ENCODE peak calls at places on chromosomes 11 and 22, in five cellular contexts. H, K, C, S and U are unnamed samples.

GRCh38 chr11:72798361-72798760 is 4.5 kb upstream of the STARD10 start:
- DNase-seq in K (peak), S (no peak), H (no peak), C (no peak), U (no peak)

GRCh38 chr11:134501406-134502152 is 89.5 kb upstream of the B3GAT1 start:
- DNase-seq in K (no peak), S (no peak), H (no peak), C (no peak), U (no peak)

GRCh38 chr22:19720999-19721485 is 2.3 kb upstream of the GP1BB start:
- DNase-seq in S (no peak), K (no peak), C (no peak), H (no peak), U (no peak)

GRCh38 chr11:117127164-117127563 is 16.9 kb upstream of the PAFAH1B2 start:
- DNase-seq in K (no peak), C (no peak), H (no peak), S (no peak), U (no peak)

GRCh38 chr11:118104491-118104890 is 17.7 kb upstream of the SMIM35 start:
- DNase-seq in K (no peak), S (no peak), H (no peak), C (no peak), U (no peak)

GRCh38 chr22:27987557-27987956 is 68.5 kb upstream of the PITPNB start:
- DNase-seq in C (peak), S (no peak), K (peak), H (no peak), U (peak)

GRCh38 chr11:33634291-33634834 is 66.3 kb downstream of the C11orf91 start:
- DNase-seq in H (no peak), S (no peak), C (peak), K (no peak), U (peak)

GRCh38 chr11:73344191-73344607 is 32.0 kb upstream of the RELT start:
- DNase-seq in S (no peak), C (no peak), H (no peak), K (no peak), U (no peak)

GRCh38 chr22:29479417-29480261 is at the start of gene NEFH:
- DNase-seq in K (peak), S (peak), H (no peak), C (no peak), U (no peak)

GRCh38 chr11:64230985-64231365 is 627 bp downstream of the DNAJC4 start:
- DNase-seq in K (no peak), C (no peak), S (no peak), H (no peak), U (no peak)

GRCh38 chr11:19320764-19321163 is 80.0 kb upstream of the E2F8 start:
- DNase-seq in K (no peak), C (no peak), S (no peak), H (no peak), U (no peak)

GRCh38 chr22:30474121-30474520 is 2.3 kb upstream of the SEC14L3 start:
- DNase-seq in C (no peak), H (no peak), S (no peak), K (no peak), U (no peak)

GRCh38 chr11:77003954-77004353 is 30.2 kb upstream of the B3GNT6 start:
- DNase-seq in S (no peak), C (peak), H (no peak), K (no peak), U (no peak)

GRCh38 chr22:20442485-20443284 is 5.1 kb upstream of the SCARF2 start:
- DNase-seq in K (no peak), C (no peak), H (no peak), S (no peak), U (no peak)

GRCh38 chr11:111537336-111537860 is 3.1 kb upstream of the LAYN start:
- DNase-seq in K (no peak), C (no peak), H (no peak), S (no peak), U (no peak)

GRCh38 chr22:44199866-44200265 is 19.1 kb downstream of the PARVG start:
- DNase-seq in S (no peak), H (no peak), K (no peak), C (no peak), U (no peak)

GRCh38 chr22:47164514-47165337 is 402.3 kb downstream of the TBC1D22A start:
- DNase-seq in S (no peak), K (peak), H (peak), C (no peak), U (no peak)

GRCh38 chr11:66419825-66420224 is 1.0 kb upstream of the NPAS4 start:
- DNase-seq in S (peak), C (no peak), K (peak), H (no peak), U (no peak)

GRCh38 chr11:124748481-124749338 is 3.3 kb downstream of the VSIG2 start:
- DNase-seq in C (peak), H (no peak), S (no peak), K (no peak), U (no peak)

GRCh38 chr11:763549-764321 is 13.6 kb downstream of the GATD1 start:
- DNase-seq in S (no peak), C (no peak), K (peak), H (no peak), U (no peak)

GRCh38 chr11:534592-535518 is 521 bp downstream of the HRAS start:
- DNase-seq in S (peak), C (no peak), H (no peak), K (peak), U (peak)

GRCh38 chr11:121576531-121576930 is 123.8 kb upstream of the SORL1-AS1 start:
- DNase-seq in K (no peak), S (no peak), H (no peak), C (no peak), U (no peak)

GRCh38 chr11:87597696-87598095 is 560.0 kb downstream of the TMEM135 start:
- DNase-seq in H (no peak), C (no peak), S (no peak), K (no peak), U (no peak)

GRCh38 chr11:9092846-9093778 is 1.7 kb upstream of the SCUBE2 start:
- DNase-seq in C (no peak), K (no peak), S (no peak), H (no peak), U (no peak)

GRCh38 chr22:32785636-32786418 is 15.7 kb upstream of the TIMP3 start:
- DNase-seq in S (no peak), K (no peak), C (no peak), H (no peak), U (no peak)

GRCh38 chr22:32789797-32790620 is 11.5 kb upstream of the TIMP3 start:
- DNase-seq in K (no peak), H (no peak), S (no peak), C (no peak), U (no peak)

GRCh38 chr22:32793604-32794003 is 7.9 kb upstream of the TIMP3 start:
- DNase-seq in S (no peak), H (no peak), K (no peak), C (no peak), U (no peak)

GRCh38 chr22:32791056-32791455 is 10.4 kb upstream of the TIMP3 start:
- DNase-seq in H (no peak), C (no peak), K (no peak), S (no peak), U (no peak)

GRCh38 chr22:32788884-32789624 is 12.5 kb upstream of the TIMP3 start:
- DNase-seq in H (no peak), S (no peak), K (no peak), C (peak), U (no peak)
- H2BK15ac ChIP-seq in H (no peak), S (no peak), K (no peak), C (peak), U (peak)

DNA sequence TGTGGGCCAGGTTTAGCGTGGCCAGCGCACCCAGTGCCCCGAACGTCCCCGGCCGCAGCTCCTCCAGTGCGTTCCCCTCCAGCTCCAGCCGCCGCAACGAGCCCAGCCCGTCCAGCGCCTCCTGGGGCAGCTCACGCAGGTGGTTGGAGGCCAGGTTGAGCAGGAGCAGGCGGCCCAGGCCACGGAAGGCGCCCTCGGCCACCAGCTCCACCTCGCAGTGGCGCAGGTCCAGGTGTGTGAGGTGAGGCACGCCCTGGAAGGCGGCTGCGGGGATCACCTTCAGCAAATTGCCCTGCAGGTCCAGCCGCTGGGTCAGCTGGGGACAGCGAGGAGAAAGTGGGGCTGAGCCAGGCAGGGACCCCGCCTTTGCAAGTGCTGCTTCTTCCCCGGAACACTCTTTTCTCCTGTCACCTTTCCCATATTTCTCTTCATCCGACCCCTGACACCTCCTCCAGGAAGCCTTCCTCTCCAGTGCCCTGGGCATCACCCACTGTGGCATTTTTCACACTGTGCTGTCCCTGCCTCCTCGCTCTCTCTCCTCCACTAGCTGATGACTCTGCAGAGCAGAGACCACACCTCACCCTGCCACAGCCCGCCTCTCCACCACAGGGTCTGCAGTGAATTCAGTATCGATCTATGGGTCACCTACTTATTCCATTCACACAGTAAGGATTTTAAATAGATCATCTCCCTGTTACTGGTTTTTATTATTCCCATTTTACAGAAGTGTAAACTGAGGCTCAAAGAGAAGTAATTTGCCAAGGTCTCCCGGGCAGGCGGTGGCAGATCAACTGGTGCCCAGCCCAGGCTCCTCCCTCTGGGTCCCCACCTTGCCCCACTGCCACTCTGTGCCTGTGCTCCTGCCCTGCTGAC is 1.9 kb downstream of the CHADL start:
- DNase-seq in S (no peak), H (no peak), K (no peak), C (no peak), U (no peak)
- H3K14ac ChIP-seq in S (no peak), H (peak), K (peak), C (no peak), U (no peak)

GRCh38 chr11:110431212-110432073 is 1.7 kb downstream of the FDX1 start:
- DNase-seq in H (no peak), K (no peak), S (no peak), C (peak), U (peak)

GRCh38 chr11:110430267-110431211 is 791 bp downstream of the FDX1 start:
- DNase-seq in H (peak), C (peak), S (no peak), K (no peak), U (peak)

GRCh38 chr11:110433393-110434333 is 3.9 kb downstream of the FDX1 start:
- DNase-seq in H (no peak), S (no peak), K (no peak), C (peak), U (peak)

GRCh38 chr11:110434952-110435779 is 5.4 kb downstream of the FDX1 start:
- DNase-seq in S (no peak), K (no peak), H (no peak), C (no peak), U (peak)

GRCh38 chr11:110432713-110433392 is 3.1 kb downstream of the FDX1 start:
- DNase-seq in C (peak), S (no peak), H (no peak), K (no peak), U (peak)
- H2BK15ac ChIP-seq in C (no peak), S (no peak), H (no peak), K (no peak), U (no peak)

GRCh38 chr22:37172266-37173245 is 15.5 kb downstream of the C1QTNF6 start:
- DNase-seq in C (no peak), S (no peak), K (no peak), H (no peak), U (no peak)
- H3K14ac ChIP-seq in C (no peak), S (no peak), K (no peak), H (no peak), U (no peak)